ENCODE peak calls at places on chromosomes 16 and 17, in seven cellular contexts. V, E, N, W, O, D and G are unnamed samples.
A peak's percentile ranks its signal among the peaks of the same experiment; 100 is the strongest.

GRCh38 chr16:81493755-81494433 is 49.3 kb downstream of the CMIP start:
- DNase-seq in W (no peak), D (peak; percentile 15), V (peak; percentile 82), O (peak; percentile 20), E (no peak), N (no peak), G (peak; percentile 5)

GRCh38 chr17:3002538-3003301 is 60.7 kb downstream of the OR1D5 start:
- DNase-seq in W (peak; percentile 74), O (no peak), D (no peak), V (no peak), N (no peak), E (no peak), G (no peak)

GRCh38 chr17:42387221-42387657 is 1.0 kb downstream of the STAT3 start:
- DNase-seq in W (no peak), V (peak; percentile 56), N (no peak), E (no peak), O (no peak), D (no peak), G (no peak)

GRCh38 chr17:3879181-3879580 is 13.7 kb downstream of the CAMKK1 start:
- DNase-seq in N (peak; percentile 44), V (peak; percentile 80), W (no peak), D (peak; percentile 78), E (no peak), O (no peak), G (peak; percentile 72)

GRCh38 chr17:17994271-17994670 is 21.6 kb downstream of the DRC3 start:
- DNase-seq in D (peak; percentile 44), N (peak; percentile 31), O (no peak), V (peak; percentile 32), W (no peak), E (no peak), G (peak; percentile 59)

GRCh38 chr17:62718420-62718819 is 89.7 kb downstream of the MARCHF10 start:
- DNase-seq in W (no peak), E (no peak), N (no peak), O (no peak), D (no peak), V (peak; percentile 76), G (no peak)

GRCh38 chr17:80561541-80562114 is 17.0 kb downstream of the RPTOR start:
- DNase-seq in W (no peak), N (no peak), D (no peak), V (peak; percentile 32), E (no peak), O (no peak), G (no peak)

GRCh38 chr16:13561276-13561675 is 358.7 kb upstream of the ERCC4 start:
- DNase-seq in D (no peak), V (no peak), O (no peak), N (no peak), W (no peak), E (no peak), G (no peak)

GRCh38 chr16:85673529-85674417 is 15.0 kb downstream of the GINS2 start:
- DNase-seq in E (no peak), O (no peak), N (peak; percentile 60), V (peak; percentile 48), D (peak; percentile 96), W (no peak), G (peak; percentile 95)

GRCh38 chr17:9202572-9202971 is 181.3 kb downstream of the NTN1 start:
- DNase-seq in N (no peak), V (no peak), E (no peak), O (no peak), W (no peak), D (no peak), G (no peak)

GRCh38 chr17:67390646-67391480 is 13.8 kb downstream of the PITPNC1 start:
- DNase-seq in D (peak; percentile 54), E (no peak), O (peak; percentile 34), V (peak; percentile 97), W (peak; percentile 81), N (no peak), G (peak; percentile 93)

GRCh38 chr16:13236308-13236707 is 334.9 kb downstream of the SHISA9 start:
- DNase-seq in N (no peak), D (no peak), E (no peak), V (no peak), O (no peak), W (no peak), G (no peak)

GRCh38 chr17:82217530-82218204 is 5.0 kb upstream of the CCDC57 start:
- DNase-seq in E (peak; percentile 86), N (peak; percentile 60), O (no peak), V (peak; percentile 97), D (no peak), W (no peak), G (no peak)

GRCh38 chr17:40248507-40248906 is 29.4 kb downstream of the WIPF2 start:
- DNase-seq in D (no peak), O (no peak), N (no peak), E (no peak), W (no peak), V (no peak), G (no peak)

GRCh38 chr16:339680-340079 is 12.8 kb downstream of the AXIN1 start:
- DNase-seq in W (no peak), E (no peak), V (no peak), O (no peak), N (no peak), D (no peak), G (no peak)

GRCh38 chr17:73586921-73587680 is 57.1 kb downstream of the SDK2 start:
- DNase-seq in W (no peak), D (peak; percentile 45), V (no peak), E (no peak), N (peak; percentile 48), O (no peak), G (no peak)

GRCh38 chr16:50857881-50858280 is 116.0 kb downstream of the CYLD start:
- DNase-seq in V (no peak), N (no peak), E (peak; percentile 51), D (no peak), O (no peak), W (no peak), G (no peak)

GRCh38 chr16:1687427-1688316 is 9.6 kb downstream of the JPT2 start:
- DNase-seq in N (no peak), W (no peak), O (no peak), E (no peak), D (no peak), V (no peak), G (no peak)

GRCh38 chr16:86343111-86343642 is 167.2 kb upstream of the FOXF1 start:
- DNase-seq in N (peak; percentile 24), O (no peak), W (no peak), V (peak; percentile 94), E (no peak), D (no peak), G (no peak)

GRCh38 chr17:75105269-75106080 is 4.3 kb upstream of the ARMC7 start:
- DNase-seq in E (no peak), V (peak; percentile 44), W (peak; percentile 76), O (no peak), N (no peak), D (peak; percentile 46), G (peak; percentile 70)

GRCh38 chr16:7524419-7524818 is 191.8 kb downstream of the RBFOX1 start:
- DNase-seq in V (no peak), D (no peak), N (no peak), W (no peak), O (no peak), E (no peak), G (no peak)

GRCh38 chr17:46791531-46791930 is 27.0 kb downstream of the WNT3 start:
- DNase-seq in N (no peak), O (no peak), E (no peak), W (no peak), D (no peak), V (no peak), G (no peak)